ENCODE peak calls at places on chromosomes 3 and 15, in eight cellular contexts. One of them, this sample, is unnamed.

GRCh38 chr3:81823882-81824395 is 62.5 kb upstream of the GBE1 start:
- DNase-seq in NCI-H524: peak; percentile 8
- DNase-seq in HTR-8/SVneo: no peak
- DNase-seq in effector CD4-positive, alpha-beta T cell: no peak
- DNase-seq in A549: no peak
- DNase-seq in GM12878: peak; percentile 59
- DNase-seq in stimulated activated CD4-positive, alpha-beta T cell treated with anti-CD3 and anti-CD28 coated beads, Interleukin-1b, Interleukin-23, amount 100 ng/mL, for 4 hours: no peak
- DNase-seq in CD8-positive, alpha-beta memory T cell: no peak
- DNase-seq in this sample: no peak

GRCh38 chr3:67619966-67620365 is 34.4 kb downstream of the SUCLG2 start:
- DNase-seq in HTR-8/SVneo: no peak
- DNase-seq in A549: no peak
- DNase-seq in CD8-positive, alpha-beta memory T cell: no peak
- DNase-seq in effector CD4-positive, alpha-beta T cell: no peak
- DNase-seq in stimulated activated CD4-positive, alpha-beta T cell treated with anti-CD3 and anti-CD28 coated beads, Interleukin-1b, Interleukin-23, amount 100 ng/mL, for 4 hours: no peak
- DNase-seq in NCI-H524: no peak
- DNase-seq in GM12878: no peak
- DNase-seq in this sample: no peak

GRCh38 chr15:40055576-40056293 is 16.8 kb upstream of the SRP14 start:
- DNase-seq in CD8-positive, alpha-beta memory T cell: no peak
- DNase-seq in stimulated activated CD4-positive, alpha-beta T cell treated with anti-CD3 and anti-CD28 coated beads, Interleukin-1b, Interleukin-23, amount 100 ng/mL, for 4 hours: no peak
- DNase-seq in A549: no peak
- DNase-seq in NCI-H524: no peak
- DNase-seq in effector CD4-positive, alpha-beta T cell: no peak
- DNase-seq in HTR-8/SVneo: no peak
- DNase-seq in GM12878: no peak
- DNase-seq in this sample: no peak

GRCh38 chr15:77497942-77498361 is 77.3 kb downstream of the HMG20A start:
- DNase-seq in NCI-H524: no peak
- DNase-seq in GM12878: no peak
- DNase-seq in HTR-8/SVneo: no peak
- DNase-seq in effector CD4-positive, alpha-beta T cell: no peak
- DNase-seq in A549: no peak
- DNase-seq in stimulated activated CD4-positive, alpha-beta T cell treated with anti-CD3 and anti-CD28 coated beads, Interleukin-1b, Interleukin-23, amount 100 ng/mL, for 4 hours: no peak
- DNase-seq in CD8-positive, alpha-beta memory T cell: no peak
- DNase-seq in this sample: no peak

GRCh38 chr15:76056931-76057330 is 2.9 kb upstream of the TMEM266 start:
- DNase-seq in HTR-8/SVneo: no peak
- DNase-seq in CD8-positive, alpha-beta memory T cell: no peak
- DNase-seq in GM12878: peak; percentile 77
- DNase-seq in NCI-H524: no peak
- DNase-seq in A549: no peak
- DNase-seq in effector CD4-positive, alpha-beta T cell: no peak
- DNase-seq in stimulated activated CD4-positive, alpha-beta T cell treated with anti-CD3 and anti-CD28 coated beads, Interleukin-1b, Interleukin-23, amount 100 ng/mL, for 4 hours: no peak
- DNase-seq in this sample: no peak

GRCh38 chr3:10602769-10603768 is 97.7 kb upstream of the ATP2B2 start:
- DNase-seq in effector CD4-positive, alpha-beta T cell: peak; percentile 33
- DNase-seq in stimulated activated CD4-positive, alpha-beta T cell treated with anti-CD3 and anti-CD28 coated beads, Interleukin-1b, Interleukin-23, amount 100 ng/mL, for 4 hours: peak; percentile 54
- DNase-seq in CD8-positive, alpha-beta memory T cell: peak; percentile 63
- DNase-seq in GM12878: peak; percentile 37
- DNase-seq in A549: no peak
- DNase-seq in HTR-8/SVneo: no peak
- DNase-seq in NCI-H524: peak; percentile 96
- DNase-seq in this sample: no peak

GRCh38 chr15:74630284-74631086 is 14.8 kb downstream of the CLK3 start:
- DNase-seq in effector CD4-positive, alpha-beta T cell: no peak
- DNase-seq in stimulated activated CD4-positive, alpha-beta T cell treated with anti-CD3 and anti-CD28 coated beads, Interleukin-1b, Interleukin-23, amount 100 ng/mL, for 4 hours: no peak
- DNase-seq in NCI-H524: peak; percentile 46
- DNase-seq in GM12878: no peak
- DNase-seq in A549: no peak
- DNase-seq in CD8-positive, alpha-beta memory T cell: no peak
- DNase-seq in HTR-8/SVneo: no peak
- DNase-seq in this sample: no peak

GRCh38 chr3:66348696-66349095 is 127.9 kb downstream of the SLC25A26 start:
- DNase-seq in HTR-8/SVneo: no peak
- DNase-seq in NCI-H524: no peak
- DNase-seq in GM12878: no peak
- DNase-seq in A549: no peak
- DNase-seq in CD8-positive, alpha-beta memory T cell: no peak
- DNase-seq in stimulated activated CD4-positive, alpha-beta T cell treated with anti-CD3 and anti-CD28 coated beads, Interleukin-1b, Interleukin-23, amount 100 ng/mL, for 4 hours: no peak
- DNase-seq in effector CD4-positive, alpha-beta T cell: no peak
- DNase-seq in this sample: no peak

GRCh38 chr15:40871749-40872617 is 2.1 kb downstream of the RHOV start:
- DNase-seq in HTR-8/SVneo: no peak
- DNase-seq in CD8-positive, alpha-beta memory T cell: no peak
- DNase-seq in NCI-H524: no peak
- DNase-seq in A549: no peak
- DNase-seq in effector CD4-positive, alpha-beta T cell: no peak
- DNase-seq in stimulated activated CD4-positive, alpha-beta T cell treated with anti-CD3 and anti-CD28 coated beads, Interleukin-1b, Interleukin-23, amount 100 ng/mL, for 4 hours: peak; percentile 43
- DNase-seq in GM12878: peak; percentile 76
- DNase-seq in this sample: no peak

GRCh38 chr15:61099030-61099800 is 129.9 kb downstream of the RORA start:
- DNase-seq in HTR-8/SVneo: peak; percentile 32
- DNase-seq in A549: no peak
- DNase-seq in stimulated activated CD4-positive, alpha-beta T cell treated with anti-CD3 and anti-CD28 coated beads, Interleukin-1b, Interleukin-23, amount 100 ng/mL, for 4 hours: no peak
- DNase-seq in effector CD4-positive, alpha-beta T cell: no peak
- DNase-seq in CD8-positive, alpha-beta memory T cell: no peak
- DNase-seq in NCI-H524: no peak
- DNase-seq in GM12878: no peak
- DNase-seq in this sample: peak; percentile 13

GRCh38 chr15:51623386-51623938 is 891 bp upstream of the DMXL2 start:
- DNase-seq in CD8-positive, alpha-beta memory T cell: no peak
- DNase-seq in GM12878: no peak
- DNase-seq in stimulated activated CD4-positive, alpha-beta T cell treated with anti-CD3 and anti-CD28 coated beads, Interleukin-1b, Interleukin-23, amount 100 ng/mL, for 4 hours: no peak
- DNase-seq in HTR-8/SVneo: no peak
- DNase-seq in NCI-H524: peak; percentile 23
- DNase-seq in effector CD4-positive, alpha-beta T cell: no peak
- DNase-seq in A549: peak; percentile 73
- DNase-seq in this sample: no peak

GRCh38 chr3:143332046-143332445 is 212.5 kb downstream of the CHST2 start:
- DNase-seq in effector CD4-positive, alpha-beta T cell: no peak
- DNase-seq in stimulated activated CD4-positive, alpha-beta T cell treated with anti-CD3 and anti-CD28 coated beads, Interleukin-1b, Interleukin-23, amount 100 ng/mL, for 4 hours: no peak
- DNase-seq in A549: no peak
- DNase-seq in HTR-8/SVneo: no peak
- DNase-seq in CD8-positive, alpha-beta memory T cell: no peak
- DNase-seq in GM12878: no peak
- DNase-seq in NCI-H524: no peak
- DNase-seq in this sample: no peak

GRCh38 chr3:143277531-143277930 is 158.0 kb downstream of the CHST2 start:
- DNase-seq in CD8-positive, alpha-beta memory T cell: no peak
- DNase-seq in NCI-H524: no peak
- DNase-seq in stimulated activated CD4-positive, alpha-beta T cell treated with anti-CD3 and anti-CD28 coated beads, Interleukin-1b, Interleukin-23, amount 100 ng/mL, for 4 hours: no peak
- DNase-seq in effector CD4-positive, alpha-beta T cell: no peak
- DNase-seq in GM12878: no peak
- DNase-seq in HTR-8/SVneo: no peak
- DNase-seq in A549: no peak
- DNase-seq in this sample: no peak

GRCh38 chr3:133540896-133541674 is 32.4 kb upstream of the CDV3 start:
- DNase-seq in effector CD4-positive, alpha-beta T cell: no peak
- DNase-seq in NCI-H524: no peak
- DNase-seq in CD8-positive, alpha-beta memory T cell: no peak
- DNase-seq in A549: peak; percentile 62
- DNase-seq in GM12878: peak; percentile 45
- DNase-seq in stimulated activated CD4-positive, alpha-beta T cell treated with anti-CD3 and anti-CD28 coated beads, Interleukin-1b, Interleukin-23, amount 100 ng/mL, for 4 hours: no peak
- DNase-seq in HTR-8/SVneo: no peak
- DNase-seq in this sample: no peak

GRCh38 chr15:61195116-61196002 is 33.7 kb downstream of the RORA start:
- DNase-seq in A549: peak; percentile 71
- DNase-seq in stimulated activated CD4-positive, alpha-beta T cell treated with anti-CD3 and anti-CD28 coated beads, Interleukin-1b, Interleukin-23, amount 100 ng/mL, for 4 hours: no peak
- DNase-seq in GM12878: peak; percentile 7
- DNase-seq in CD8-positive, alpha-beta memory T cell: no peak
- DNase-seq in NCI-H524: peak; percentile 62
- DNase-seq in HTR-8/SVneo: peak; percentile 25
- DNase-seq in effector CD4-positive, alpha-beta T cell: no peak
- DNase-seq in this sample: no peak

GRCh38 chr3:165805834-165806561 is 31.2 kb downstream of the BCHE start:
- DNase-seq in GM12878: no peak
- DNase-seq in NCI-H524: no peak
- DNase-seq in stimulated activated CD4-positive, alpha-beta T cell treated with anti-CD3 and anti-CD28 coated beads, Interleukin-1b, Interleukin-23, amount 100 ng/mL, for 4 hours: no peak
- DNase-seq in CD8-positive, alpha-beta memory T cell: no peak
- DNase-seq in HTR-8/SVneo: no peak
- DNase-seq in A549: peak; percentile 17
- DNase-seq in effector CD4-positive, alpha-beta T cell: no peak
- DNase-seq in this sample: no peak

GRCh38 chr3:126476166-126476975 is 680 bp upstream of the ZXDC start:
- DNase-seq in CD8-positive, alpha-beta memory T cell: no peak
- DNase-seq in HTR-8/SVneo: peak; percentile 74
- DNase-seq in A549: peak; percentile 59
- DNase-seq in NCI-H524: peak; percentile 69
- DNase-seq in effector CD4-positive, alpha-beta T cell: no peak
- DNase-seq in stimulated activated CD4-positive, alpha-beta T cell treated with anti-CD3 and anti-CD28 coated beads, Interleukin-1b, Interleukin-23, amount 100 ng/mL, for 4 hours: no peak
- DNase-seq in GM12878: no peak
- DNase-seq in this sample: peak; percentile 96

GRCh38 chr15:38894260-38894948 is 329.8 kb upstream of the RASGRP1 start:
- DNase-seq in NCI-H524: no peak
- DNase-seq in CD8-positive, alpha-beta memory T cell: no peak
- DNase-seq in stimulated activated CD4-positive, alpha-beta T cell treated with anti-CD3 and anti-CD28 coated beads, Interleukin-1b, Interleukin-23, amount 100 ng/mL, for 4 hours: no peak
- DNase-seq in A549: peak; percentile 75
- DNase-seq in effector CD4-positive, alpha-beta T cell: no peak
- DNase-seq in HTR-8/SVneo: peak; percentile 44
- DNase-seq in GM12878: no peak
- DNase-seq in this sample: no peak

GRCh38 chr3:56800373-56801150 is 1.2 kb downstream of the ARHGEF3 start:
- DNase-seq in A549: no peak
- DNase-seq in GM12878: no peak
- DNase-seq in CD8-positive, alpha-beta memory T cell: peak; percentile 71
- DNase-seq in HTR-8/SVneo: no peak
- DNase-seq in effector CD4-positive, alpha-beta T cell: peak; percentile 65
- DNase-seq in stimulated activated CD4-positive, alpha-beta T cell treated with anti-CD3 and anti-CD28 coated beads, Interleukin-1b, Interleukin-23, amount 100 ng/mL, for 4 hours: peak; percentile 69
- DNase-seq in NCI-H524: no peak
- DNase-seq in this sample: no peak

This sample was measured in 8988T.